ENCODE peak calls at places on chromosomes 1 and 21, in seven cellular contexts. One of them, this sample, is unnamed.

GRCh38 chr21:28447453-28447852 is 545.2 kb downstream of the LTN1 start:
- DNase-seq in IMR-90: peak; percentile 68
- DNase-seq in H9: no peak
- DNase-seq in H1: no peak
- DNase-seq in mesendoderm: no peak
- DNase-seq in neuronal stem cell: no peak
- DNase-seq in mesenchymal stem cell: no peak
- DNase-seq in this sample: peak; percentile 73

GRCh38 chr1:216823731-216824130 is 100.5 kb upstream of the ESRRG start:
- DNase-seq in neuronal stem cell: no peak
- DNase-seq in H1: no peak
- DNase-seq in mesendoderm: no peak
- DNase-seq in mesenchymal stem cell: no peak
- DNase-seq in H9: no peak
- DNase-seq in IMR-90: no peak
- DNase-seq in this sample: peak; percentile 21

GRCh38 chr21:27722095-27722494 is 755.2 kb upstream of the ADAMTS5 start:
- DNase-seq in H9: no peak
- DNase-seq in mesenchymal stem cell: no peak
- DNase-seq in neuronal stem cell: no peak
- DNase-seq in H1: no peak
- DNase-seq in mesendoderm: peak; percentile 41
- DNase-seq in IMR-90: no peak
- DNase-seq in this sample: peak; percentile 39

GRCh38 chr1:212667223-212668139 is 32.2 kb downstream of the BATF3 start:
- DNase-seq in IMR-90: peak; percentile 97
- DNase-seq in mesendoderm: peak; percentile 97
- DNase-seq in H1: no peak
- DNase-seq in H9: peak; percentile 32
- DNase-seq in neuronal stem cell: no peak
- DNase-seq in mesenchymal stem cell: peak; percentile 100
- DNase-seq in this sample: peak; percentile 92

GRCh38 chr1:174428033-174428432 is 19.7 kb upstream of the GPR52 start:
- DNase-seq in mesendoderm: peak; percentile 64
- DNase-seq in neuronal stem cell: no peak
- DNase-seq in mesenchymal stem cell: no peak
- DNase-seq in IMR-90: no peak
- DNase-seq in H1: no peak
- DNase-seq in H9: no peak
- DNase-seq in this sample: no peak

GRCh38 chr1:22163137-22163536 is 20.2 kb upstream of the WNT4 start:
- DNase-seq in neuronal stem cell: no peak
- DNase-seq in IMR-90: no peak
- DNase-seq in H1: no peak
- DNase-seq in mesendoderm: no peak
- DNase-seq in mesenchymal stem cell: no peak
- DNase-seq in H9: no peak
- DNase-seq in this sample: peak; percentile 88

GRCh38 chr21:46569071-46569470 is 35.8 kb downstream of the S100B start:
- DNase-seq in mesendoderm: no peak
- DNase-seq in IMR-90: peak; percentile 1
- DNase-seq in H9: no peak
- DNase-seq in H1: no peak
- DNase-seq in neuronal stem cell: no peak
- DNase-seq in mesenchymal stem cell: peak; percentile 9
- DNase-seq in this sample: peak; percentile 60

GRCh38 chr21:41953249-41953830 is 478 bp downstream of the C2CD2 start:
- DNase-seq in neuronal stem cell: no peak
- DNase-seq in IMR-90: no peak
- DNase-seq in mesendoderm: peak; percentile 13
- DNase-seq in H9: no peak
- DNase-seq in H1: no peak
- DNase-seq in mesenchymal stem cell: peak; percentile 26
- DNase-seq in this sample: no peak

GRCh38 chr1:164625004-164625617 is 66.1 kb downstream of the PBX1 start:
- DNase-seq in H9: no peak
- DNase-seq in mesendoderm: no peak
- DNase-seq in mesenchymal stem cell: no peak
- DNase-seq in neuronal stem cell: no peak
- DNase-seq in H1: no peak
- DNase-seq in IMR-90: no peak
- DNase-seq in this sample: no peak

GRCh38 chr1:36576118-36576517 is 93.4 kb upstream of the CSF3R start:
- DNase-seq in IMR-90: peak; percentile 19
- DNase-seq in H9: peak; percentile 89
- DNase-seq in neuronal stem cell: peak; percentile 72
- DNase-seq in mesendoderm: peak; percentile 81
- DNase-seq in H1: peak; percentile 49
- DNase-seq in mesenchymal stem cell: peak; percentile 50
- DNase-seq in this sample: peak; percentile 63

GRCh38 chr1:108038837-108039236 is 73.9 kb upstream of the VAV3 start:
- DNase-seq in IMR-90: no peak
- DNase-seq in mesendoderm: no peak
- DNase-seq in neuronal stem cell: no peak
- DNase-seq in H9: no peak
- DNase-seq in H1: no peak
- DNase-seq in mesenchymal stem cell: no peak
- DNase-seq in this sample: peak; percentile 9

GRCh38 chr21:28986677-28987076 is 6.0 kb downstream of the LTN1 start:
- DNase-seq in mesendoderm: no peak
- DNase-seq in H9: no peak
- DNase-seq in IMR-90: no peak
- DNase-seq in H1: no peak
- DNase-seq in mesenchymal stem cell: no peak
- DNase-seq in neuronal stem cell: no peak
- DNase-seq in this sample: no peak

GRCh38 chr1:218284377-218284916 is 646 bp upstream of the RRP15 start:
- DNase-seq in H1: no peak
- DNase-seq in IMR-90: no peak
- DNase-seq in mesendoderm: no peak
- DNase-seq in neuronal stem cell: no peak
- DNase-seq in mesenchymal stem cell: no peak
- DNase-seq in H9: no peak
- DNase-seq in this sample: no peak

GRCh38 chr1:13730751-13731482 is 30.9 kb downstream of the PRDM2 start:
- DNase-seq in neuronal stem cell: no peak
- DNase-seq in H9: no peak
- DNase-seq in IMR-90: peak; percentile 53
- DNase-seq in mesenchymal stem cell: no peak
- DNase-seq in mesendoderm: no peak
- DNase-seq in H1: no peak
- DNase-seq in this sample: no peak

GRCh38 chr21:14096577-14096976 is 114.2 kb downstream of the LIPI start:
- DNase-seq in H1: no peak
- DNase-seq in mesenchymal stem cell: no peak
- DNase-seq in neuronal stem cell: no peak
- DNase-seq in IMR-90: no peak
- DNase-seq in mesendoderm: no peak
- DNase-seq in H9: no peak
- DNase-seq in this sample: no peak

GRCh38 chr1:18541046-18541795 is 60.5 kb downstream of the KLHDC7A start:
- DNase-seq in H1: no peak
- DNase-seq in neuronal stem cell: no peak
- DNase-seq in IMR-90: no peak
- DNase-seq in mesendoderm: no peak
- DNase-seq in H9: peak; percentile 15
- DNase-seq in mesenchymal stem cell: no peak
- DNase-seq in this sample: no peak

GRCh38 chr21:16455978-16456377 is 726.2 kb downstream of the USP25 start:
- DNase-seq in IMR-90: no peak
- DNase-seq in mesendoderm: no peak
- DNase-seq in neuronal stem cell: no peak
- DNase-seq in H9: no peak
- DNase-seq in mesenchymal stem cell: no peak
- DNase-seq in H1: no peak
- DNase-seq in this sample: no peak

GRCh38 chr21:33662046-33662445 is 19.7 kb downstream of the ITSN1 start:
- DNase-seq in neuronal stem cell: no peak
- DNase-seq in H1: no peak
- DNase-seq in H9: no peak
- DNase-seq in IMR-90: no peak
- DNase-seq in mesendoderm: no peak
- DNase-seq in mesenchymal stem cell: no peak
- DNase-seq in this sample: peak; percentile 56

GRCh38 chr1:11804666-11805453 is 904 bp downstream of the MTHFR start:
- DNase-seq in mesenchymal stem cell: peak; percentile 59
- DNase-seq in H9: no peak
- DNase-seq in H1: no peak
- DNase-seq in mesendoderm: peak; percentile 31
- DNase-seq in IMR-90: peak; percentile 56
- DNase-seq in neuronal stem cell: no peak
- DNase-seq in this sample: peak; percentile 10

GRCh38 chr1:43299101-43299500 is 1.7 kb upstream of the TIE1 start:
- DNase-seq in neuronal stem cell: no peak
- DNase-seq in mesenchymal stem cell: no peak
- DNase-seq in H1: no peak
- DNase-seq in mesendoderm: no peak
- DNase-seq in IMR-90: no peak
- DNase-seq in H9: no peak
- DNase-seq in this sample: no peak

GRCh38 chr1:158989424-158989823 is 20.3 kb upstream of the IFI16 start:
- DNase-seq in neuronal stem cell: no peak
- DNase-seq in mesenchymal stem cell: no peak
- DNase-seq in H9: no peak
- DNase-seq in H1: no peak
- DNase-seq in IMR-90: no peak
- DNase-seq in mesendoderm: no peak
- DNase-seq in this sample: no peak

GRCh38 chr1:40096646-40096976 is 441 bp downstream of the PPT1 start:
- DNase-seq in H1: no peak
- DNase-seq in IMR-90: no peak
- DNase-seq in neuronal stem cell: no peak
- DNase-seq in mesenchymal stem cell: no peak
- DNase-seq in H9: no peak
- DNase-seq in mesendoderm: no peak
- DNase-seq in this sample: peak; percentile 14

GRCh38 chr1:94620345-94621031 is 78.9 kb upstream of the F3 start:
- DNase-seq in neuronal stem cell: no peak
- DNase-seq in mesendoderm: no peak
- DNase-seq in H9: no peak
- DNase-seq in H1: no peak
- DNase-seq in IMR-90: no peak
- DNase-seq in mesenchymal stem cell: no peak
- DNase-seq in this sample: no peak

GRCh38 chr1:94621802-94622201 is 80.2 kb upstream of the F3 start:
- DNase-seq in neuronal stem cell: no peak
- DNase-seq in mesenchymal stem cell: no peak
- DNase-seq in mesendoderm: no peak
- DNase-seq in IMR-90: no peak
- DNase-seq in H9: no peak
- DNase-seq in H1: no peak
- DNase-seq in this sample: no peak

GRCh38 chr1:94619731-94620130 is 78.2 kb upstream of the F3 start:
- DNase-seq in mesendoderm: no peak
- DNase-seq in IMR-90: no peak
- DNase-seq in H9: no peak
- DNase-seq in mesenchymal stem cell: no peak
- DNase-seq in H1: no peak
- DNase-seq in neuronal stem cell: no peak
- DNase-seq in this sample: no peak

GRCh38 chr1:94622757-94623156 is 81.2 kb upstream of the F3 start:
- DNase-seq in mesendoderm: peak; percentile 68
- DNase-seq in H9: no peak
- DNase-seq in mesenchymal stem cell: peak; percentile 76
- DNase-seq in neuronal stem cell: peak; percentile 33
- DNase-seq in H1: no peak
- DNase-seq in IMR-90: peak; percentile 61
- DNase-seq in this sample: peak; percentile 87

DNA sequence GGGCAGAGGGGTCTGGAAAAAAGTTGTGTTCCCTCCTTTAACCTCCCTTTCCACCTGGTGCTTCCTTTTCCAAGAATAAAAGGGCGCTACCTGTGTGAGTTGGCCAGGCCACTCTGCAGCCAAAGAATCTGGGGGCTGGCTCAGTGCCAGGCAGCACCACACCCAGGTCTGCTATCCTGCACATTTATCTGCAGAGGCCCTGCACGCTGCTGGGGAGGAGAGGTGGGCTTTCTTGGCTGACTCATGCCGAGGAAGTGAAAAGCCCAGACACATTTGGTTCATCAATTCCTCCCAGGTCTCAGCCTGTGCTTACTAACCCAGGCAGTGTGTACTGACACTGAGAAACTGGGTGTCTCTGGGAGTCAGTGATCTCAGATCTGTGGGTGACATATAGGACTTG is 79.8 kb upstream of the F3 start:
- DNase-seq in neuronal stem cell: no peak
- DNase-seq in IMR-90: peak; percentile 52
- DNase-seq in H9: no peak
- DNase-seq in mesenchymal stem cell: peak; percentile 44
- DNase-seq in H1: no peak
- DNase-seq in mesendoderm: no peak
- DNase-seq in this sample: no peak
- H3K27ac ChIP-seq in neuronal stem cell: no peak overlapping the region
- H3K27ac ChIP-seq in IMR-90: peak overlapping the region; percentile 40
- H3K27ac ChIP-seq in H9: no peak overlapping the region
- H3K27ac ChIP-seq in mesenchymal stem cell: no peak overlapping the region
- H3K27ac ChIP-seq in H1: no peak overlapping the region
- H3K27ac ChIP-seq in mesendoderm: no peak overlapping the region
- H3K27ac ChIP-seq in this sample: peak overlapping the region; percentile 84

GRCh38 chr1:10745383-10745782 is 51.1 kb downstream of the CASZ1 start:
- DNase-seq in mesendoderm: no peak
- DNase-seq in IMR-90: no peak
- DNase-seq in neuronal stem cell: no peak
- DNase-seq in H9: no peak
- DNase-seq in H1: no peak
- DNase-seq in mesenchymal stem cell: no peak
- DNase-seq in this sample: no peak
- H2AK5ac ChIP-seq in mesendoderm: no peak overlapping the region
- H2AK5ac ChIP-seq in IMR-90: no peak overlapping the region
- H2AK5ac ChIP-seq in neuronal stem cell: peak overlapping the region; percentile 1
- H2AK5ac ChIP-seq in H9: no peak overlapping the region
- H2AK5ac ChIP-seq in H1: no peak overlapping the region
- H2AK5ac ChIP-seq in mesenchymal stem cell: no peak overlapping the region
- H2AK5ac ChIP-seq in this sample: no peak overlapping the region

GRCh38 chr1:46295306-46295705 is 8.1 kb downstream of the LRRC41 start:
- DNase-seq in IMR-90: no peak
- DNase-seq in H9: no peak
- DNase-seq in neuronal stem cell: no peak
- DNase-seq in mesenchymal stem cell: no peak
- DNase-seq in mesendoderm: no peak
- DNase-seq in H1: no peak
- DNase-seq in this sample: no peak
- H3K27ac ChIP-seq in IMR-90: no peak overlapping the region
- H3K27ac ChIP-seq in H9: no peak overlapping the region
- H3K27ac ChIP-seq in neuronal stem cell: no peak overlapping the region
- H3K27ac ChIP-seq in mesenchymal stem cell: no peak overlapping the region
- H3K27ac ChIP-seq in mesendoderm: no peak overlapping the region
- H3K27ac ChIP-seq in H1: no peak overlapping the region
- H3K27ac ChIP-seq in this sample: no peak overlapping the region

DNA sequence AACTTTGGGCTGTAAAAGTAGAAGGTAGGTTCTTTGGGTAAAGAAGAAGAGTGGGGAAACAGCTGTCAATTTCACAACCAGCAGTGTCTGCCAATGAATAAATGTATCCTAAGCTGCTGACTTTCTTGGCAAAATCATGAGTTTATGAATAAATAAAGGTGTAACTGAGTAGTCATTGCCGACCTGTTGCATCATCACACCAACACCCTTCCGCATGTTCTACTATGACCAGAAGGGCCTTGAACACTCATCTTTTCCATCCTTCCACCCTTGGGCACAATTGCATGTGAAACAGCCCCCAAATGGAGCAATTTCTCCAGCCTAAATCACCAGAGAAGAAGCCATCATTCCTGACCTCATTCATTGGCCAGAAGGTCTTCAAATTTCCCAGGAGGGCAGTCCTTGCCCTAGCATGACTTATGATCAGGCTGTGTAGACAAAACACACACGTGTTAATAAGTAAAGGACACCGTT is 31.2 kb upstream of the QSOX1 start:
- DNase-seq in H1: no peak
- DNase-seq in mesendoderm: no peak
- DNase-seq in IMR-90: peak; percentile 28
- DNase-seq in H9: no peak
- DNase-seq in mesenchymal stem cell: peak; percentile 46
- DNase-seq in neuronal stem cell: no peak
- DNase-seq in this sample: no peak
- H2AK5ac ChIP-seq in H1: no peak overlapping the region
- H2AK5ac ChIP-seq in mesendoderm: no peak overlapping the region
- H2AK5ac ChIP-seq in IMR-90: peak overlapping the region; percentile 7
- H2AK5ac ChIP-seq in H9: no peak overlapping the region
- H2AK5ac ChIP-seq in mesenchymal stem cell: no peak overlapping the region
- H2AK5ac ChIP-seq in neuronal stem cell: no peak overlapping the region
- H2AK5ac ChIP-seq in this sample: no peak overlapping the region